ENCODE peak calls at places on chromosome X, in five cellular contexts. X, R, Y, E and T are unnamed samples.

GRCh38 chrX:12657881-12658280 is 133.3 kb upstream of the PRPS2 start:
- DNase-seq in X (no peak), R (no peak), Y (peak; percentile 51), E (no peak), T (no peak)

GRCh38 chrX:3129256-3129655 is 88.0 kb downstream of the ARSF start:
- DNase-seq in X (peak; percentile 9), R (no peak), Y (peak; percentile 84), E (no peak), T (no peak)

GRCh38 chrX:13223868-13224555 is 95.8 kb downstream of the ATXN3L start:
- DNase-seq in X (peak; percentile 90), R (peak; percentile 39), Y (peak; percentile 96), E (no peak), T (peak; percentile 92)

GRCh38 chrX:50638123-50638522 is 167.5 kb upstream of the DGKK start:
- DNase-seq in X (peak; percentile 15), R (no peak), Y (peak; percentile 40), E (no peak), T (no peak)

GRCh38 chrX:70196961-70197805 is 19.9 kb downstream of the DGAT2L6 start:
- DNase-seq in X (peak; percentile 35), R (peak; percentile 39), Y (peak; percentile 62), E (peak; percentile 71), T (peak; percentile 65)

GRCh38 chrX:101617211-101618191 is at the start of gene ARMCX6:
- DNase-seq in X (peak; percentile 81), R (peak; percentile 68), Y (peak; percentile 75), E (peak; percentile 71), T (peak; percentile 72)

GRCh38 chrX:68915778-68916177 is 87.0 kb downstream of the EFNB1 start:
- DNase-seq in X (no peak), R (no peak), Y (no peak), E (no peak), T (no peak)

GRCh38 chrX:18410038-18410437 is 15.4 kb upstream of the CDKL5 start:
- DNase-seq in X (peak; percentile 41), R (peak; percentile 21), Y (peak; percentile 34), E (no peak), T (no peak)

GRCh38 chrX:30283456-30284200 is 25.6 kb downstream of the NR0B1 start:
- DNase-seq in X (peak; percentile 90), R (no peak), Y (peak; percentile 97), E (no peak), T (no peak)

GRCh38 chrX:45006002-45006800 is 133.2 kb downstream of the KDM6A start:
- DNase-seq in X (peak; percentile 33), R (no peak), Y (peak; percentile 86), E (no peak), T (no peak)

GRCh38 chrX:100864967-100865366 is 9.2 kb downstream of the NOX1 start:
- DNase-seq in X (peak; percentile 24), R (no peak), Y (peak; percentile 65), E (no peak), T (no peak)

GRCh38 chrX:149903889-149904748 is 23.1 kb downstream of the MAGEA8 start:
- DNase-seq in X (peak; percentile 3), R (no peak), Y (peak; percentile 34), E (peak; percentile 34), T (no peak)

GRCh38 chrX:40281341-40282005 is 183.7 kb upstream of the BCOR start:
- DNase-seq in X (no peak), R (no peak), Y (no peak), E (no peak), T (no peak)

GRCh38 chrX:56029188-56029587 is 203.0 kb upstream of the KLF8 start:
- DNase-seq in X (no peak), R (no peak), Y (peak; percentile 0), E (no peak), T (no peak)

GRCh38 chrX:129980043-129980442 is 2.4 kb upstream of the BCORL1 start:
- DNase-seq in X (no peak), R (no peak), Y (no peak), E (no peak), T (no peak)

GRCh38 chrX:29145316-29145715 is 558.1 kb downstream of the IL1RAPL1 start:
- DNase-seq in X (no peak), R (no peak), Y (peak; percentile 36), E (no peak), T (no peak)

GRCh38 chrX:103688949-103689348 is 2.5 kb upstream of the MORF4L2 start:
- DNase-seq in X (peak; percentile 48), R (peak; percentile 39), Y (peak; percentile 39), E (peak; percentile 49), T (peak; percentile 36)

GRCh38 chrX:112834016-112834855 is 6.4 kb downstream of the AMOT start:
- DNase-seq in X (peak; percentile 24), R (no peak), Y (peak; percentile 83), E (no peak), T (no peak)

GRCh38 chrX:134002921-134003615 is 17.7 kb upstream of the GPC3 start:
- DNase-seq in X (no peak), R (no peak), Y (no peak), E (no peak), T (no peak)

GRCh38 chrX:9569875-9570274 is 105.0 kb downstream of the TBL1X start:
- DNase-seq in X (peak; percentile 34), R (no peak), Y (peak; percentile 81), E (no peak), T (no peak)

GRCh38 chrX:57406149-57406548 is 119.6 kb downstream of the FAAH2 start:
- DNase-seq in X (no peak), R (no peak), Y (no peak), E (no peak), T (no peak)

GRCh38 chrX:69152398-69152797 is 12.9 kb downstream of the PJA1 start:
- DNase-seq in X (peak; percentile 67), R (peak; percentile 52), Y (peak; percentile 92), E (no peak), T (peak; percentile 54)

GRCh38 chrX:40550069-40550468 is 30.7 kb upstream of the ATP6AP2 start:
- DNase-seq in X (no peak), R (peak; percentile 92), Y (no peak), E (no peak), T (peak; percentile 91)

GRCh38 chrX:22296871-22297270 is 24.2 kb downstream of the CBLL2 start:
- DNase-seq in X (peak; percentile 37), R (no peak), Y (no peak), E (no peak), T (no peak)

GRCh38 chrX:68917799-68918198 is 89.0 kb downstream of the EFNB1 start:
- DNase-seq in X (no peak), R (no peak), Y (no peak), E (no peak), T (no peak)

GRCh38 chrX:11504234-11504633 is 161.5 kb downstream of the ARHGAP6 start:
- DNase-seq in X (no peak), R (no peak), Y (peak; percentile 1), E (no peak), T (no peak)

GRCh38 chrX:49089553-49089952 is 9.9 kb upstream of the WDR45 start:
- DNase-seq in X (no peak), R (no peak), Y (no peak), E (no peak), T (no peak)

GRCh38 chrX:81708506-81708905 is 506.6 kb downstream of the SH3BGRL start:
- DNase-seq in X (no peak), R (no peak), Y (peak; percentile 4), E (no peak), T (no peak)

GRCh38 chrX:118164138-118164537 is 47.5 kb upstream of the KLHL13 start:
- DNase-seq in X (no peak), R (no peak), Y (peak; percentile 35), E (no peak), T (no peak)

GRCh38 chrX:97479491-97479890 is 595.8 kb downstream of the RPA4 start:
- DNase-seq in X (no peak), R (no peak), Y (no peak), E (no peak), T (no peak)

GRCh38 chrX:107562482-107562881 is 65.8 kb upstream of the PRPS1 start:
- DNase-seq in X (peak; percentile 90), R (no peak), Y (peak; percentile 82), E (no peak), T (no peak)

GRCh38 chrX:120790118-120790517 is 85.5 kb downstream of the CT47B1 start:
- DNase-seq in X (peak; percentile 76), R (peak; percentile 61), Y (peak; percentile 77), E (peak; percentile 75), T (peak; percentile 50)